ENCODE peak calls at places on chromosomes 5 and 9, in ten cellular contexts. One of them, this sample, is unnamed.

GRCh38 chr5:121319292-121319691 is 532.4 kb upstream of the FTMT start:
- DNase-seq in H1: no peak
- DNase-seq in Caco-2: no peak
- DNase-seq in heart left ventricle: no peak
- DNase-seq in PC-9: no peak
- DNase-seq in epithelial cell of proximal tubule: no peak
- DNase-seq in IMR-90: no peak
- DNase-seq in mammary epithelial cell: no peak
- DNase-seq in uterus: no peak
- DNase-seq in BE2C: no peak
- DNase-seq in this sample: no peak

GRCh38 chr5:84985148-84985547 is 600.5 kb upstream of the EDIL3 start:
- DNase-seq in H1: no peak
- DNase-seq in Caco-2: no peak
- DNase-seq in heart left ventricle: no peak
- DNase-seq in PC-9: no peak
- DNase-seq in epithelial cell of proximal tubule: no peak
- DNase-seq in IMR-90: no peak
- DNase-seq in mammary epithelial cell: no peak
- DNase-seq in uterus: no peak
- DNase-seq in BE2C: no peak
- DNase-seq in this sample: no peak

GRCh38 chr5:40386293-40386692 is 293.4 kb upstream of the PTGER4 start:
- DNase-seq in H1: no peak
- DNase-seq in Caco-2: no peak
- DNase-seq in heart left ventricle: no peak
- DNase-seq in PC-9: no peak
- DNase-seq in epithelial cell of proximal tubule: no peak
- DNase-seq in IMR-90: peak
- DNase-seq in mammary epithelial cell: peak
- DNase-seq in uterus: no peak
- DNase-seq in BE2C: no peak
- DNase-seq in this sample: no peak

GRCh38 chr9:113668057-113668456 is 204.5 kb downstream of the RGS3 start:
- DNase-seq in H1: no peak
- DNase-seq in Caco-2: no peak
- DNase-seq in heart left ventricle: no peak
- DNase-seq in PC-9: no peak
- DNase-seq in epithelial cell of proximal tubule: no peak
- DNase-seq in IMR-90: no peak
- DNase-seq in mammary epithelial cell: no peak
- DNase-seq in uterus: no peak
- DNase-seq in BE2C: no peak
- DNase-seq in this sample: no peak

GRCh38 chr9:32378496-32378895 is 5.9 kb upstream of the ACO1 start:
- DNase-seq in H1: no peak
- DNase-seq in Caco-2: peak
- DNase-seq in heart left ventricle: no peak
- DNase-seq in PC-9: peak
- DNase-seq in epithelial cell of proximal tubule: no peak
- DNase-seq in IMR-90: peak
- DNase-seq in mammary epithelial cell: peak
- DNase-seq in uterus: no peak
- DNase-seq in BE2C: peak
- DNase-seq in this sample: peak

GRCh38 chr5:164844348-164844747 is 1338.9 kb downstream of the MAT2B start:
- DNase-seq in H1: no peak
- DNase-seq in Caco-2: no peak
- DNase-seq in heart left ventricle: no peak
- DNase-seq in PC-9: no peak
- DNase-seq in epithelial cell of proximal tubule: no peak
- DNase-seq in IMR-90: no peak
- DNase-seq in mammary epithelial cell: no peak
- DNase-seq in uterus: no peak
- DNase-seq in BE2C: no peak
- DNase-seq in this sample: no peak

GRCh38 chr5:131005963-131006684 is 158.9 kb downstream of the HINT1 start:
- DNase-seq in H1: no peak
- DNase-seq in Caco-2: no peak
- DNase-seq in heart left ventricle: no peak
- DNase-seq in PC-9: no peak
- DNase-seq in epithelial cell of proximal tubule: no peak
- DNase-seq in IMR-90: no peak
- DNase-seq in mammary epithelial cell: peak
- DNase-seq in uterus: no peak
- DNase-seq in BE2C: no peak
- DNase-seq in this sample: no peak

GRCh38 chr5:60630836-60631235 is 69.1 kb downstream of the DEPDC1B start:
- DNase-seq in H1: no peak
- DNase-seq in Caco-2: no peak
- DNase-seq in heart left ventricle: no peak
- DNase-seq in PC-9: no peak
- DNase-seq in epithelial cell of proximal tubule: no peak
- DNase-seq in IMR-90: no peak
- DNase-seq in mammary epithelial cell: no peak
- DNase-seq in uterus: no peak
- DNase-seq in BE2C: no peak
- DNase-seq in this sample: no peak

GRCh38 chr9:133644968-133645765 is 9.0 kb downstream of the DBH start:
- DNase-seq in H1: no peak
- DNase-seq in Caco-2: no peak
- DNase-seq in heart left ventricle: no peak
- DNase-seq in PC-9: no peak
- DNase-seq in epithelial cell of proximal tubule: no peak
- DNase-seq in IMR-90: no peak
- DNase-seq in mammary epithelial cell: no peak
- DNase-seq in uterus: no peak
- DNase-seq in BE2C: peak
- DNase-seq in this sample: no peak

GRCh38 chr9:34139477-34140146 is 13.1 kb upstream of the DCAF12 start:
- DNase-seq in H1: no peak
- DNase-seq in Caco-2: no peak
- DNase-seq in heart left ventricle: peak
- DNase-seq in PC-9: peak
- DNase-seq in epithelial cell of proximal tubule: no peak
- DNase-seq in IMR-90: peak
- DNase-seq in mammary epithelial cell: peak
- DNase-seq in uterus: no peak
- DNase-seq in BE2C: peak
- DNase-seq in this sample: peak

GRCh38 chr5:179261301-179262125 is 83.7 kb downstream of the ADAMTS2 start:
- DNase-seq in H1: peak
- DNase-seq in Caco-2: peak
- DNase-seq in heart left ventricle: no peak
- DNase-seq in PC-9: peak
- DNase-seq in epithelial cell of proximal tubule: no peak
- DNase-seq in IMR-90: peak
- DNase-seq in mammary epithelial cell: no peak
- DNase-seq in uterus: peak
- DNase-seq in BE2C: peak
- DNase-seq in this sample: no peak

DNA sequence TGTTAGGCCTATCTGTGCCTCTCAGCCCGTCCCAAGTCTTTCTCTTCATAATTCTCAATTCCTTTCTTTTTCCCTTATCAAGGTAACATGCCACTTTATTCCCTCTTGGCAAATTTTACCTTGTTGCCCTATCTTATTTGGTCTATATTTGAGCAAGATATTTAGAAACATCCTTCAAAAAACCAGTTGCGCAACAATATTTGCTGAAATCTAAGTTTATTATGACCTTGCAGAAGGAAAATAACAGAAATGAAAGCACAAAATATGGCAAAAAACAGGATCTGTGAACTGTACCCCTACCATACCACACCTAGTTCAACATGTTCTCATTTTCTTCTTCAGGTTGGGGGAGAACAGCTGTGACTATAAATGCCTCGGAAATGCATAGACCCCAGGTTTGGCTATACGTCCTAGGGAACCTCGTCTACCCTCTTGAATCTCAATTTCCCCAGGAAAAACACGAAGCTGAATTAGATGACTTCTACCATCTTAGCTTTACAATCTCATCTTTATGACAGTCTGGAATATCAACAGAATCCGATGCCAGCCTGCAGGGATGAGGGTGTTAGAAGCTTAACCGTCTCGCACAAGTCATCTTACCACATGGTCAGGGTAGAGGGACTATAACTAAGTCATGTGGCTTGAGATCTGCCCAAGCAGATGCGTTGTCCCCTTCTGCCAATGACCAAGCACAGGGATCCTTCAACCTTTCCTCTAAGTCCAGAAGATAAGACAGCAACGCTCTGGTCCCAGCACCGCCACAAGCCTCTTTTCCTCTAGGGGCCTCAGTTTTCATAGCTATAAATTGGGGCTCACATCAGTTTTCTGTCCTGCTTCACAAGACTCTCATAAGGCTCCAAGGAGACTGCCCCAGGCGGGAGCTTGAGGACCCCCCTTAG is 1.3 kb downstream of the LCP2 start:
- DNase-seq in H1: no peak
- DNase-seq in Caco-2: no peak
- DNase-seq in heart left ventricle: no peak
- DNase-seq in PC-9: no peak
- DNase-seq in epithelial cell of proximal tubule: no peak
- DNase-seq in IMR-90: no peak
- DNase-seq in mammary epithelial cell: no peak
- DNase-seq in uterus: no peak
- DNase-seq in BE2C: no peak
- DNase-seq in this sample: no peak
- H3K4me3 ChIP-seq in H1: no peak
- H3K4me3 ChIP-seq in Caco-2: no peak
- H3K4me3 ChIP-seq in heart left ventricle: peak
- H3K4me3 ChIP-seq in PC-9: no peak
- H3K4me3 ChIP-seq in epithelial cell of proximal tubule: no peak
- H3K4me3 ChIP-seq in IMR-90: no peak
- H3K4me3 ChIP-seq in mammary epithelial cell: no peak
- H3K4me3 ChIP-seq in uterus: no peak
- H3K4me3 ChIP-seq in BE2C: no peak
- H3K4me3 ChIP-seq in this sample: no peak

DNA sequence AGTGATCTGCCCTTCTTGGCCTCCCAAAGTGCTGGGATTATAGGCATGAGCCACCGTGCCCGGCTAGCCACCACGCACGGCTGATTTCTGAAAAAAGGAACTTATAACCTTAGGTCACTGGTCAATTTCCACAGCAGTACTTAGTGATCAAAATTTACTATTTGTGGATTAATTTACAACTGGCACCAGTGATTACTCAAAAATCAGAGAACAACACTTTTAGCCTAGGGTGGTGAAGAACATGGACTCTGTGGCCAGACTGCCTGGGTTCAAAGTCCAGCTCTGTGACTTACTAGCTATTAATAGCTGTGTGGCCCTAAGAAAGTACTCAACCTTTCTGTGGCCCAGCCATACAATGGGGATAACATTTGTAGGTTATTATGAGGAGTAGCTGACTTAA is 50.8 kb upstream of the GLRX start:
- DNase-seq in H1: no peak
- DNase-seq in Caco-2: no peak
- DNase-seq in heart left ventricle: no peak
- DNase-seq in PC-9: no peak
- DNase-seq in epithelial cell of proximal tubule: no peak
- DNase-seq in IMR-90: no peak
- DNase-seq in mammary epithelial cell: no peak
- DNase-seq in uterus: no peak
- DNase-seq in BE2C: no peak
- DNase-seq in this sample: no peak
- TF ChIP-seq CTCF in H1: no peak
- TF ChIP-seq CTCF in Caco-2: no peak
- TF ChIP-seq CTCF in heart left ventricle: no peak
- TF ChIP-seq CTCF in PC-9: no peak
- TF ChIP-seq CTCF in epithelial cell of proximal tubule: no peak
- TF ChIP-seq CTCF in IMR-90: no peak
- TF ChIP-seq CTCF in mammary epithelial cell: no peak
- TF ChIP-seq CTCF in uterus: no peak
- TF ChIP-seq CTCF in BE2C: no peak
- TF ChIP-seq CTCF in this sample: no peak

GRCh38 chr5:94345257-94345656 is 273.1 kb downstream of the KIAA0825 start:
- DNase-seq in H1: no peak
- DNase-seq in Caco-2: no peak
- DNase-seq in heart left ventricle: no peak
- DNase-seq in PC-9: no peak
- DNase-seq in epithelial cell of proximal tubule: no peak
- DNase-seq in IMR-90: no peak
- DNase-seq in mammary epithelial cell: no peak
- DNase-seq in uterus: no peak
- DNase-seq in BE2C: no peak
- DNase-seq in this sample: no peak

DNA sequence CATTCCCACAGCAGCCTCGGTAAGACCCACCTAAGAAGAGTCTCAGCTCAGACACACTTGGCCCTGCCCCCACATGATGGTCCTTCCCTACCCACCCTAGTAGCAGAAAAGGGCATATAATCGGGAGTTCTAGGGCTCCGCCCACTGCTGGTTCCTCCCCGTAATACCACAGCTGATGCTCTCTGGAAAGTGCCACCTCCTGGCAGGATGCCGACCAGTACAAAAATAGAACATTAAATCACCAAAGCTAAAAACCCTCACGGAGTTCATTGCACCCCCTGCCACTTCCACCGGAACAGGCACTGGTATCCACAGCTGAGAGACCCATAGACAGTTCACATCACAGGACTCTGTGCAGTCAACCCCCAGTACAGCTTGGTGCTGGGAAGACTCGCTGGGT is 271.3 kb downstream of the KIAA0825 start:
- DNase-seq in H1: no peak
- DNase-seq in Caco-2: no peak
- DNase-seq in heart left ventricle: peak
- DNase-seq in PC-9: no peak
- DNase-seq in epithelial cell of proximal tubule: no peak
- DNase-seq in IMR-90: no peak
- DNase-seq in mammary epithelial cell: no peak
- DNase-seq in uterus: no peak
- DNase-seq in BE2C: no peak
- DNase-seq in this sample: no peak
- H3K4me3 ChIP-seq in H1: no peak
- H3K4me3 ChIP-seq in Caco-2: no peak
- H3K4me3 ChIP-seq in heart left ventricle: peak
- H3K4me3 ChIP-seq in PC-9: no peak
- H3K4me3 ChIP-seq in epithelial cell of proximal tubule: no peak
- H3K4me3 ChIP-seq in IMR-90: no peak
- H3K4me3 ChIP-seq in mammary epithelial cell: no peak
- H3K4me3 ChIP-seq in uterus: no peak
- H3K4me3 ChIP-seq in BE2C: no peak
- H3K4me3 ChIP-seq in this sample: no peak

DNA sequence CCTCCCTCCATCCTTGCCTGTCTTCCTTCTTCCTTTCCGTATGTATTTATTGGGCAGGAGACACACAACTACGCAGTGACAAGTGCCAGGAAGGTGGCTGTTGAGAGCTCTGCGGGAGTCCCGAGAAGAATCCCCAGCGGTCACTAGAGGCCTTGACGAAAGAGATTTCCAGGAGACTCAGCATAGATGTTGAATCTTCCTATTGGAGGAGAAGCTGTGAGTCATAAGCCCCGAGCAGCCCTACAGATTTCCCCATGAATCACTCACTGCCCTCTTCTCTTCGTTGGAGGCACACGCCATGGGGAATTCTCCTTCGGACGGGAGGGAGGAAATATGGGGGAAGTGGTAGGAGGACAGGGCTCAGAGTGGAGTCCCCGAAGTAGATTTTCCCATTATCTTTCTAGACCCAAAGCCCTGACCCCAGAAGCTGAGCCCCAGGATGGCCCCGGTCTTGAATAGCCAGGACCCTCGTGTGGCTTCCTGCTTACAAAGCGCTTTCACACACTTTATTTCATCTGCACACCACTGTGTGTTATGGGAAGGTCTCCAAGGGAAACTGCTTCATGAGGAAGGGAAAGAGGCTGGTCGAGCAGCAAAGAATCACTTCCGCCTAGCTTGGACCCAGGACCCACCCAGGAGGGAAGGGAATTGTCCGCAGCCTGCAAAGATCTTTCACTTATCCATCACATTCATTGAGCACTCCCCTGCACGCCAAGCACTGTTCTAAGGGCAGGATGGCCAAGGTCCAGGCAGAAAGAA is 12.7 kb downstream of the DUSP1 start:
- DNase-seq in H1: no peak
- DNase-seq in Caco-2: no peak
- DNase-seq in heart left ventricle: no peak
- DNase-seq in PC-9: peak
- DNase-seq in epithelial cell of proximal tubule: no peak
- DNase-seq in IMR-90: peak
- DNase-seq in mammary epithelial cell: peak
- DNase-seq in uterus: peak
- DNase-seq in BE2C: no peak
- DNase-seq in this sample: no peak
- TF ChIP-seq CTCF in H1: no peak
- TF ChIP-seq CTCF in Caco-2: no peak
- TF ChIP-seq CTCF in heart left ventricle: no peak
- TF ChIP-seq CTCF in PC-9: no peak
- TF ChIP-seq CTCF in epithelial cell of proximal tubule: no peak
- TF ChIP-seq CTCF in IMR-90: peak
- TF ChIP-seq CTCF in mammary epithelial cell: no peak
- TF ChIP-seq CTCF in uterus: no peak
- TF ChIP-seq CTCF in BE2C: no peak
- TF ChIP-seq CTCF in this sample: no peak